ENCODE peak calls at places on chromosome 19, in eight cellular contexts. One of them, this sample, is unnamed.

GRCh38 chr19:45670670-45671453 is 2.8 kb downstream of the GIPR start:
- DNase-seq in WTC11: peak; percentile 98
- DNase-seq in omental fat pad: peak; percentile 48
- DNase-seq in astrocyte of the spinal cord: peak; percentile 48
- DNase-seq in GM23338: peak; percentile 99
- DNase-seq in AG09319: no peak
- DNase-seq in A549: peak; percentile 97
- DNase-seq in suprapubic skin: peak; percentile 89
- DNase-seq in this sample: peak; percentile 80

GRCh38 chr19:46721269-46722003 is 4.5 kb upstream of the PRKD2 start:
- DNase-seq in WTC11: peak; percentile 64
- DNase-seq in omental fat pad: no peak
- DNase-seq in astrocyte of the spinal cord: no peak
- DNase-seq in GM23338: peak; percentile 66
- DNase-seq in AG09319: no peak
- DNase-seq in A549: no peak
- DNase-seq in suprapubic skin: no peak
- DNase-seq in this sample: no peak

GRCh38 chr19:38277549-38277948 is 13.2 kb downstream of the SPINT2 start:
- DNase-seq in WTC11: no peak
- DNase-seq in omental fat pad: no peak
- DNase-seq in astrocyte of the spinal cord: no peak
- DNase-seq in GM23338: no peak
- DNase-seq in AG09319: peak; percentile 24
- DNase-seq in A549: no peak
- DNase-seq in suprapubic skin: no peak
- DNase-seq in this sample: no peak

GRCh38 chr19:14059093-14059480 is 2.8 kb downstream of the PALM3 start:
- DNase-seq in WTC11: peak; percentile 78
- DNase-seq in omental fat pad: no peak
- DNase-seq in astrocyte of the spinal cord: no peak
- DNase-seq in GM23338: peak; percentile 83
- DNase-seq in AG09319: no peak
- DNase-seq in A549: no peak
- DNase-seq in suprapubic skin: no peak
- DNase-seq in this sample: no peak

GRCh38 chr19:19436137-19436691 is 30.7 kb downstream of the GATAD2A start:
- DNase-seq in WTC11: no peak
- DNase-seq in omental fat pad: no peak
- DNase-seq in astrocyte of the spinal cord: no peak
- DNase-seq in GM23338: no peak
- DNase-seq in AG09319: no peak
- DNase-seq in A549: no peak
- DNase-seq in suprapubic skin: no peak
- DNase-seq in this sample: no peak

GRCh38 chr19:17357724-17358123 is 19.4 kb downstream of the PLVAP start:
- DNase-seq in WTC11: no peak
- DNase-seq in omental fat pad: no peak
- DNase-seq in astrocyte of the spinal cord: no peak
- DNase-seq in GM23338: no peak
- DNase-seq in AG09319: no peak
- DNase-seq in A549: no peak
- DNase-seq in suprapubic skin: no peak
- DNase-seq in this sample: no peak

GRCh38 chr19:10747271-10747670 is 29.4 kb downstream of the DNM2 start:
- DNase-seq in WTC11: no peak
- DNase-seq in omental fat pad: no peak
- DNase-seq in astrocyte of the spinal cord: no peak
- DNase-seq in GM23338: no peak
- DNase-seq in AG09319: no peak
- DNase-seq in A549: peak; percentile 70
- DNase-seq in suprapubic skin: no peak
- DNase-seq in this sample: no peak

GRCh38 chr19:36891768-36892357 is 24.2 kb downstream of the ZNF829 start:
- DNase-seq in WTC11: no peak
- DNase-seq in omental fat pad: no peak
- DNase-seq in astrocyte of the spinal cord: no peak
- DNase-seq in GM23338: peak; percentile 3
- DNase-seq in AG09319: no peak
- DNase-seq in A549: no peak
- DNase-seq in suprapubic skin: no peak
- DNase-seq in this sample: no peak

GRCh38 chr19:3056454-3057016 is 5.8 kb downstream of the TLE5 start:
- DNase-seq in WTC11: no peak
- DNase-seq in omental fat pad: no peak
- DNase-seq in astrocyte of the spinal cord: no peak
- DNase-seq in GM23338: no peak
- DNase-seq in AG09319: no peak
- DNase-seq in A549: peak; percentile 68
- DNase-seq in suprapubic skin: no peak
- DNase-seq in this sample: peak; percentile 62

GRCh38 chr19:35987571-35987896 is 7.5 kb upstream of the SDHAF1 start:
- DNase-seq in WTC11: no peak
- DNase-seq in omental fat pad: no peak
- DNase-seq in astrocyte of the spinal cord: no peak
- DNase-seq in GM23338: no peak
- DNase-seq in AG09319: no peak
- DNase-seq in A549: no peak
- DNase-seq in suprapubic skin: no peak
- DNase-seq in this sample: no peak

GRCh38 chr19:7928741-7929701 is 3.1 kb upstream of the CTXN1 start:
- DNase-seq in WTC11: peak; percentile 84
- DNase-seq in omental fat pad: peak; percentile 36
- DNase-seq in astrocyte of the spinal cord: peak; percentile 79
- DNase-seq in GM23338: peak; percentile 89
- DNase-seq in AG09319: peak; percentile 56
- DNase-seq in A549: peak; percentile 40
- DNase-seq in suprapubic skin: peak; percentile 82
- DNase-seq in this sample: no peak

GRCh38 chr19:10817291-10818038 is 18.5 kb downstream of the TMED1 start:
- DNase-seq in WTC11: no peak
- DNase-seq in omental fat pad: no peak
- DNase-seq in astrocyte of the spinal cord: peak; percentile 83
- DNase-seq in GM23338: peak; percentile 24
- DNase-seq in AG09319: peak; percentile 98
- DNase-seq in A549: no peak
- DNase-seq in suprapubic skin: peak; percentile 88
- DNase-seq in this sample: no peak

GRCh38 chr19:29618871-29619270 is 12.8 kb downstream of the POP4 start:
- DNase-seq in WTC11: no peak
- DNase-seq in omental fat pad: no peak
- DNase-seq in astrocyte of the spinal cord: no peak
- DNase-seq in GM23338: no peak
- DNase-seq in AG09319: no peak
- DNase-seq in A549: no peak
- DNase-seq in suprapubic skin: no peak
- DNase-seq in this sample: no peak

GRCh38 chr19:6239401-6239844 is 40.4 kb downstream of the MLLT1 start:
- DNase-seq in WTC11: no peak
- DNase-seq in omental fat pad: no peak
- DNase-seq in astrocyte of the spinal cord: no peak
- DNase-seq in GM23338: no peak
- DNase-seq in AG09319: no peak
- DNase-seq in A549: no peak
- DNase-seq in suprapubic skin: no peak
- DNase-seq in this sample: no peak

GRCh38 chr19:39969266-39969665 is 1.7 kb upstream of the PSMC4 start:
- DNase-seq in WTC11: no peak
- DNase-seq in omental fat pad: no peak
- DNase-seq in astrocyte of the spinal cord: peak; percentile 31
- DNase-seq in GM23338: no peak
- DNase-seq in AG09319: no peak
- DNase-seq in A549: no peak
- DNase-seq in suprapubic skin: no peak
- DNase-seq in this sample: no peak

DNA sequence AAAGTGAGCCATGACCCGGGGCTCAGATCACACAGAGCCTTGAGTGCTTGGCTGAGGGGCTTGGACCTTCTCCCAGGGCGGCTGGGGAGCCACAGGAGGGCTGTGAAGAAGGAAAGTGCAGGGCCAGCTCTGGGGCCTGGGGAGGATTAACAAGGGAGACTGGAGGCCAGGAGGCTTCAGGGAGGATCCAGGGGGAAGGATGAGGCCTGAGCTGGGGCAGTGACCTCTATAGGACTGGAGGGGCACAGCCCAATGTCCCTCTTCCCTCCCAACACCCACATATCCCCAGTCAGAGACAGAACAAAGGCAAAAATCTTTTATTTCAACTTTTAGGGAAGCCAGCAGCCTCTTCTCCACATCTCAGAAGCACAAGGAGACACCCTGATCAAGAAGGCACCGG is 4.7 kb upstream of the SLC17A7 start:
- DNase-seq in WTC11: no peak
- DNase-seq in omental fat pad: no peak
- DNase-seq in astrocyte of the spinal cord: no peak
- DNase-seq in GM23338: peak; percentile 31
- DNase-seq in AG09319: no peak
- DNase-seq in A549: peak; percentile 57
- DNase-seq in suprapubic skin: no peak
- DNase-seq in this sample: no peak
- TF ChIP-seq CTCF in WTC11: no peak
- TF ChIP-seq CTCF in omental fat pad: no peak
- TF ChIP-seq CTCF in astrocyte of the spinal cord: peak; percentile 1
- TF ChIP-seq CTCF in GM23338: no peak
- TF ChIP-seq CTCF in AG09319: no peak
- TF ChIP-seq CTCF in A549: no peak
- TF ChIP-seq CTCF in suprapubic skin: no peak
- TF ChIP-seq CTCF in this sample: no peak

GRCh38 chr19:48629599-48630288 is 7.4 kb downstream of the DBP start:
- DNase-seq in WTC11: peak; percentile 97
- DNase-seq in omental fat pad: no peak
- DNase-seq in astrocyte of the spinal cord: no peak
- DNase-seq in GM23338: peak; percentile 99
- DNase-seq in AG09319: no peak
- DNase-seq in A549: no peak
- DNase-seq in suprapubic skin: peak; percentile 77
- DNase-seq in this sample: no peak

GRCh38 chr19:48629297-48629598 is 7.9 kb downstream of the DBP start:
- DNase-seq in WTC11: no peak
- DNase-seq in omental fat pad: no peak
- DNase-seq in astrocyte of the spinal cord: no peak
- DNase-seq in GM23338: no peak
- DNase-seq in AG09319: no peak
- DNase-seq in A549: no peak
- DNase-seq in suprapubic skin: no peak
- DNase-seq in this sample: no peak

GRCh38 chr19:48628486-48629296 is 8.5 kb downstream of the DBP start:
- DNase-seq in WTC11: no peak
- DNase-seq in omental fat pad: no peak
- DNase-seq in astrocyte of the spinal cord: no peak
- DNase-seq in GM23338: no peak
- DNase-seq in AG09319: no peak
- DNase-seq in A549: no peak
- DNase-seq in suprapubic skin: peak; percentile 62
- DNase-seq in this sample: no peak

GRCh38 chr19:48631254-48631653 is 5.9 kb downstream of the DBP start:
- DNase-seq in WTC11: no peak
- DNase-seq in omental fat pad: no peak
- DNase-seq in astrocyte of the spinal cord: no peak
- DNase-seq in GM23338: no peak
- DNase-seq in AG09319: no peak
- DNase-seq in A549: no peak
- DNase-seq in suprapubic skin: peak; percentile 56
- DNase-seq in this sample: no peak

GRCh38 chr19:48630289-48631036 is 6.7 kb downstream of the DBP start:
- DNase-seq in WTC11: peak; percentile 72
- DNase-seq in omental fat pad: no peak
- DNase-seq in astrocyte of the spinal cord: peak; percentile 60
- DNase-seq in GM23338: peak; percentile 88
- DNase-seq in AG09319: no peak
- DNase-seq in A549: no peak
- DNase-seq in suprapubic skin: peak; percentile 75
- DNase-seq in this sample: peak; percentile 61
- TF ChIP-seq CTCF in WTC11: no peak
- TF ChIP-seq CTCF in omental fat pad: no peak
- TF ChIP-seq CTCF in astrocyte of the spinal cord: peak; percentile 23
- TF ChIP-seq CTCF in GM23338: no peak
- TF ChIP-seq CTCF in AG09319: no peak
- TF ChIP-seq CTCF in A549: no peak
- TF ChIP-seq CTCF in suprapubic skin: no peak
- TF ChIP-seq CTCF in this sample: no peak

GRCh38 chr19:41409288-41409687 is 11.7 kb downstream of the BCKDHA start:
- DNase-seq in WTC11: no peak
- DNase-seq in omental fat pad: no peak
- DNase-seq in astrocyte of the spinal cord: peak; percentile 25
- DNase-seq in GM23338: no peak
- DNase-seq in AG09319: no peak
- DNase-seq in A549: peak; percentile 60
- DNase-seq in suprapubic skin: no peak
- DNase-seq in this sample: no peak

GRCh38 chr19:41405776-41406175 is 8.2 kb downstream of the BCKDHA start:
- DNase-seq in WTC11: no peak
- DNase-seq in omental fat pad: no peak
- DNase-seq in astrocyte of the spinal cord: no peak
- DNase-seq in GM23338: no peak
- DNase-seq in AG09319: no peak
- DNase-seq in A549: no peak
- DNase-seq in suprapubic skin: no peak
- DNase-seq in this sample: no peak

GRCh38 chr19:41407271-41407670 is 9.7 kb downstream of the BCKDHA start:
- DNase-seq in WTC11: peak; percentile 31
- DNase-seq in omental fat pad: no peak
- DNase-seq in astrocyte of the spinal cord: no peak
- DNase-seq in GM23338: peak; percentile 53
- DNase-seq in AG09319: no peak
- DNase-seq in A549: no peak
- DNase-seq in suprapubic skin: no peak
- DNase-seq in this sample: no peak

GRCh38 chr19:41410655-41411054 is 13.0 kb downstream of the BCKDHA start:
- DNase-seq in WTC11: no peak
- DNase-seq in omental fat pad: no peak
- DNase-seq in astrocyte of the spinal cord: no peak
- DNase-seq in GM23338: no peak
- DNase-seq in AG09319: no peak
- DNase-seq in A549: no peak
- DNase-seq in suprapubic skin: no peak
- DNase-seq in this sample: no peak

DNA sequence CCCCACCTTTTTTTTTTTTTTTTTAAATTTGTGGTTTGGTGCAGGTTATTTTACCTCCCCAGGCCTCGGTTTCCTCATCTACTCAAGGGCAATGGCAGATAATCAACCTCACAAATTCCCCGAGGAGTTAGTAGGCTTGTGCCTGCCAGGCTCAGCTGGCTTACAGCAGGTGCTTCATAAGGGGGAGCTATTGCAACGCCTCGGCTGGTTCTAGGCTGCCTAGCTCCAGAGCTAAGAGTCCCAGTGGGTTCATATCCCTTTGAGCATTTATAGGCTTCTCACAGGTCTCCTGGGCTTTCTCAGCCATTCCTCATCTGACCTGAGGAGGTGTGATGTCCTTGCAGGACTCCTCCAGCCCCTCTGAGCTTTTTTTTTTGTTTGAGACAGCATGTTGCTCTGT is 10.6 kb downstream of the BCKDHA start:
- DNase-seq in WTC11: no peak
- DNase-seq in omental fat pad: no peak
- DNase-seq in astrocyte of the spinal cord: no peak
- DNase-seq in GM23338: peak; percentile 57
- DNase-seq in AG09319: no peak
- DNase-seq in A549: no peak
- DNase-seq in suprapubic skin: no peak
- DNase-seq in this sample: no peak
- TF ChIP-seq CTCF in WTC11: no peak
- TF ChIP-seq CTCF in omental fat pad: no peak
- TF ChIP-seq CTCF in astrocyte of the spinal cord: no peak
- TF ChIP-seq CTCF in GM23338: peak; percentile 20
- TF ChIP-seq CTCF in AG09319: no peak
- TF ChIP-seq CTCF in A549: no peak
- TF ChIP-seq CTCF in suprapubic skin: no peak
- TF ChIP-seq CTCF in this sample: no peak

GRCh38 chr19:15810335-15810734 is 5.1 kb downstream of the OR10H1 start:
- DNase-seq in WTC11: no peak
- DNase-seq in omental fat pad: no peak
- DNase-seq in astrocyte of the spinal cord: no peak
- DNase-seq in GM23338: no peak
- DNase-seq in AG09319: no peak
- DNase-seq in A549: peak; percentile 38
- DNase-seq in suprapubic skin: no peak
- DNase-seq in this sample: no peak
- TF ChIP-seq CTCF in WTC11: no peak
- TF ChIP-seq CTCF in omental fat pad: no peak
- TF ChIP-seq CTCF in astrocyte of the spinal cord: no peak
- TF ChIP-seq CTCF in GM23338: no peak
- TF ChIP-seq CTCF in AG09319: no peak
- TF ChIP-seq CTCF in A549: peak; percentile 33
- TF ChIP-seq CTCF in suprapubic skin: no peak
- TF ChIP-seq CTCF in this sample: no peak